ENCODE peak calls at places on chromosome 11, in eight cellular contexts. G is IMR-90, E is suprapubic skin, I is RWPE2, B is mammary epithelial cell, F is testis, M is heart right ventricle, J is SK-N-SH. W is an unnamed sample. For H3K36me3 and H3K9me3, the result is how much of the 10 kb centered on the place peaks cover.

GRCh38 chr11:112023104-112023503 is 2.1 kb upstream of the DLAT start:
- DNase-seq in G (no peak), E (no peak), I (no peak), B (no peak), F (no peak), M (no peak), J (peak), W (no peak)

GRCh38 chr11:2302844-2303626 is 1.2 kb downstream of the TSPAN32 start:
- DNase-seq in G (no peak), E (no peak), I (no peak), B (no peak), F (peak), M (peak), J (peak), W (no peak)

GRCh38 chr11:16978021-16978370 is 36.2 kb downstream of the PLEKHA7 start:
- DNase-seq in G (no peak), E (no peak), I (no peak), B (no peak), F (no peak), M (no peak), J (no peak), W (no peak)

GRCh38 chr11:4090258-4090657 is 4.3 kb upstream of the RRM1 start:
- DNase-seq in G (no peak), E (no peak), I (no peak), B (no peak), F (no peak), M (no peak), J (no peak), W (no peak)

GRCh38 chr11:110296226-110297081 is at the start of gene RDX:
- DNase-seq in G (peak), E (peak), I (peak), B (peak), F (peak), M (peak), J (peak), W (peak)

GRCh38 chr11:12094872-12095800 is 15.3 kb upstream of the MICAL2 start:
- DNase-seq in G (no peak), E (peak), I (no peak), B (peak), F (peak), M (no peak), J (no peak), W (no peak)

GRCh38 chr11:87019582-87020271 is 18.0 kb upstream of the TMEM135 start:
- DNase-seq in G (peak), E (no peak), I (no peak), B (no peak), F (no peak), M (no peak), J (no peak), W (no peak)

GRCh38 chr11:35154960-35155359 is 16.0 kb downstream of the CD44 start:
- DNase-seq in G (no peak), E (no peak), I (no peak), B (no peak), F (no peak), M (no peak), J (no peak), W (no peak)

GRCh38 chr11:82458777-82459176 is 274.9 kb downstream of the FAM181B start:
- DNase-seq in G (no peak), E (no peak), I (no peak), B (no peak), F (no peak), M (no peak), J (no peak), W (no peak)

GRCh38 chr11:69396948-69397307 is 84.5 kb upstream of the LINC01488 start:
- DNase-seq in G (no peak), E (peak), I (no peak), B (no peak), F (no peak), M (no peak), J (no peak), W (no peak)

GRCh38 chr11:130088909-130089668 is 19.4 kb downstream of the APLP2 start:
- DNase-seq in G (no peak), E (no peak), I (no peak), B (peak), F (no peak), M (peak), J (no peak), W (no peak)

GRCh38 chr11:109971184-109971523 is 122.0 kb upstream of the ZC3H12C start:
- DNase-seq in G (peak), E (no peak), I (no peak), B (peak), F (no peak), M (peak), J (no peak), W (no peak)

GRCh38 chr11:67409261-67409666 is 5.4 kb downstream of the TBC1D10C start:
- DNase-seq in G (no peak), E (no peak), I (no peak), B (no peak), F (no peak), M (no peak), J (no peak), W (no peak)

GRCh38 chr11:124872741-124873140 is 7.5 kb downstream of the ROBO3 start:
- DNase-seq in G (no peak), E (no peak), I (no peak), B (no peak), F (no peak), M (no peak), J (no peak), W (no peak)

GRCh38 chr11:95886462-95886861 is 37.4 kb downstream of the MTMR2 start:
- DNase-seq in G (peak), E (no peak), I (no peak), B (no peak), F (no peak), M (no peak), J (no peak), W (no peak)

GRCh38 chr11:125299821-125300220 is 135.3 kb downstream of the PKNOX2 start:
- DNase-seq in G (no peak), E (no peak), I (no peak), B (no peak), F (no peak), M (no peak), J (no peak), W (no peak)

GRCh38 chr11:10930224-10930960 is 72.5 kb upstream of the ZBED5 start:
- DNase-seq in G (peak), E (no peak), I (no peak), B (peak), F (peak), M (no peak), J (no peak), W (peak)

GRCh38 chr11:30244255-30244654 is 13.4 kb downstream of the FSHB start:
- DNase-seq in G (peak), E (no peak), I (no peak), B (peak), F (no peak), M (no peak), J (no peak), W (no peak)

GRCh38 chr11:34084637-34085036 is 20.8 kb upstream of the NAT10 start:
- DNase-seq in G (no peak), E (no peak), I (no peak), B (no peak), F (no peak), M (no peak), J (no peak), W (no peak)

GRCh38 chr11:6855971-6856542 is 6.8 kb upstream of the OR10A2 start:
- DNase-seq in G (peak), E (no peak), I (no peak), B (peak), F (no peak), M (no peak), J (no peak), W (no peak)

GRCh38 chr11:43074810-43075209 is 237.0 kb upstream of the API5 start:
- DNase-seq in G (no peak), E (no peak), I (no peak), B (no peak), F (no peak), M (no peak), J (no peak), W (no peak)

GRCh38 chr11:110286298-110287040 is 9.9 kb downstream of the RDX start:
- DNase-seq in G (no peak), E (no peak), I (no peak), B (no peak), F (no peak), M (no peak), J (no peak), W (no peak)

GRCh38 chr11:3109921-3110706 is 52.9 kb upstream of the CARS1 start:
- DNase-seq in G (no peak), E (peak), I (peak), B (peak), F (no peak), M (no peak), J (peak), W (no peak)

GRCh38 chr11:20669833-20670684 is 673 bp downstream of the NELL1 start:
- DNase-seq in G (no peak), E (no peak), I (no peak), B (no peak), F (no peak), M (no peak), J (peak), W (no peak)

GRCh38 chr11:128135451-128135850 is 451.9 kb downstream of the ETS1 start:
- DNase-seq in G (no peak), E (no peak), I (no peak), B (peak), F (no peak), M (no peak), J (no peak), W (no peak)

GRCh38 chr11:74237541-74237940 is 66.5 kb downstream of the PPME1 start:
- DNase-seq in G (peak), E (no peak), I (no peak), B (no peak), F (no peak), M (no peak), J (no peak), W (no peak)
- H3K36me3 ChIP-seq in G (under half), E (half or more), I (under half), B (under half), F (under half), M (under half), J (half or more), W (under half)

DNA sequence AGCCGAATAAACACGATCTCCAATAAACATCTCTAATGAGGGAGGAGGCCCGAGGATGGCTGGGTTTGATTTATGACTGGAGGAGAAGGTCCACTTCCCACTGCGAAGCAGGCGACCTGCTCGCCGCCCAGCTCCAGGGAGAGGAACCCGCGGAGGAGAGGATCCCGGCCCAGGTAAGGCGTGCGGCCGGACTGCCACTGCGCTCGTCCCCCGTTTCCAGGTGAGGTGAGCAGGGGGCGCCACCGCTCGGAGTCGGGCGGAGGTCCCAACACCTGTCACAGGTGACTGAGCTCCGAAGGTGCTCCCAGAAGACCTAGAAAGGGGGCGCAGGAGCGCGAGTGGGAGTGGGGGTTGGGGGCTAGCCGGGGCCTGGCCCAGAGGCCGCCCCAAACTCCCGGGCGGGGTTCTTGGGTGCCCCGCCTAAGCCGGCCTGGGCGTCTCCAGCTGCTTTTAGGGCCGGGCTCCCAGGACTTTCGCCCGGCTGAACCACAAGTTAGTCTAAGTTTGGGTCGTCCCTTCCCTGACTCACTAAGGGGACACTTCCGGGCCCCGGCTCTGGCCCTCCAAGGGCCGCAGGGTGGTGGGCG is 5.4 kb upstream of the PAX6 start:
- DNase-seq in G (no peak), E (no peak), I (no peak), B (no peak), F (no peak), M (no peak), J (peak), W (no peak)
- H3K9me3 ChIP-seq in G (under half), E (under half), I (under half), B (under half), F (under half), M (under half), J (under half), W (under half)

GRCh38 chr11:9512370-9513019 is 51.7 kb downstream of the ZNF143 start:
- DNase-seq in G (peak), E (no peak), I (no peak), B (no peak), F (no peak), M (no peak), J (no peak), W (no peak)
- TF ChIP-seq CTCF in G (no peak), E (no peak), I (no peak), B (no peak), F (no peak), M (no peak), J (no peak), W (no peak)

GRCh38 chr11:853682-854448 is 11.2 kb downstream of the TSPAN4 start:
- DNase-seq in G (no peak), E (no peak), I (no peak), B (no peak), F (no peak), M (no peak), J (no peak), W (no peak)

GRCh38 chr11:854601-855342 is 12.1 kb downstream of the TSPAN4 start:
- DNase-seq in G (no peak), E (no peak), I (no peak), B (no peak), F (no peak), M (no peak), J (no peak), W (no peak)

GRCh38 chr11:856397-856796 is 13.7 kb downstream of the TSPAN4 start:
- DNase-seq in G (no peak), E (no peak), I (no peak), B (no peak), F (no peak), M (no peak), J (peak), W (no peak)

GRCh38 chr11:855796-856195 is 13.1 kb downstream of the TSPAN4 start:
- DNase-seq in G (no peak), E (no peak), I (no peak), B (no peak), F (no peak), M (no peak), J (peak), W (no peak)

GRCh38 chr11:855343-855674 is 12.7 kb downstream of the TSPAN4 start:
- DNase-seq in G (no peak), E (no peak), I (no peak), B (no peak), F (no peak), M (no peak), J (no peak), W (no peak)
- H3K36me3 ChIP-seq in G (under half), E (under half), I (under half), B (under half), F (under half), M (under half), J (under half), W (under half)

DNA sequence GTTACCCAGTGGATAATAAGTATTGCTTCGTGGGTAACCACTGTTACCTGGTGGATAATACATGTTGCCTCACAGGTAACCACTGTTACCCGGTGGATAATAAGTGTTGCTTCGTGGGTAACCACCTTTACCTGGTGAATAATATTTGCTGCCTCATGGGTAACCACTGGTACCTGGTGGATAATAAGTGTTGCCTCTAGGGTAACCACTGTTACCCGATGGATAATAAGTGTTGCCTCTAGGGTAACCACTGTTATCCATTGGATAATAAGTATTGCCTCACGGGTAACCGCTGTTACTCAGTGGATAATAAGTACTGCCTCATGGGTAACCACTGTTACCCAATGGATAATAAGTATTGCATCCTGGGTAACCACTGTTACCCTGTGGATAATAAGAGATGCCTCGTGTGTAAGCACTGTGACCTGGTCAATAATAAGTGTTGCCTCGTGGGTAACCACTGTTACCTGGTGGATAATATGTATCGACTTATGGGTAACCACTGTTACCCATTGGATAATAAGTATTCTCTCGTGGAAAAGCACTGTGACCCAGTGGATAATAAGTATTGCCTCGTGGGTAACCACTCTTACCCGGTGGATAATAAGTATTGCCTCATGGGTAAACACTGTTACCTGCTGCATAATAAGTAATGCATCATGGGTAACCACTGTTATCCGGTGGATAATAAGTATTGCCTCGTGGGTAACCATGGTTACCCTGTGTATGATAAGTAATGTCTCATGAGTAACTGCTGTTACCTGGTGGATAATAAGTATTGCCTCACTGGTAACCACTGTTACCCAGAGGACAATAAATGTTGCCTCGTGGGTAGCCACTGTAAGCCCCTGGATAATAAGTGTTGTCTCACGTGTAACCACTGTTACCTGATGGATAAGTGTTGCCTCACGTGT is 20.1 kb upstream of the NXPE4 start:
- DNase-seq in G (no peak), E (no peak), I (no peak), B (no peak), F (no peak), M (no peak), J (no peak), W (no peak)
- H3K9me3 ChIP-seq in G (under half), E (under half), I (under half), B (under half), F (under half), M (under half), J (under half), W (under half)

DNA sequence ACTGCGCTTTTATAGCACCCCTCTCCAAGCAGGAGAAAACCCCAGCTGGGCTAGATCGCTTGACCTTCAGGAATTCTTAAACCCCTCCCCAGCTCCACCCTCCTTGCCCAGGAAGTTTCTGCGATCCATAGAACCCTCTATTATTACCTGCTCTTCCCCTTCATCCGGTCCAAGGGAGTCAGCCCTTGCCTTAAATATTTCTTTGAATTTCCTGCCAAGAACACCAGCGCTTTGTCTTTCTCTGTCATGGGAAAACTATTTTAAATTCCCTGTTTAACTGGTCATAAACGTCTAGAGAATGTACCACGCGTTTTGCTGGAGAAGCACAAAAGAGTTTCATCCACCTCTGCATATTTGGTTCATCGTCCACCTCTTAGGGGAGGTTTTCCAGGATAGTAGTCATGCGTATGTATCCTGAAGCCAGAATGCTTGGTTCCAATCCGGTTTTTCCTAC is 522 bp upstream of the TRAF6 start:
- DNase-seq in G (peak), E (no peak), I (no peak), B (peak), F (no peak), M (no peak), J (no peak), W (no peak)
- TF ChIP-seq CTCF in G (no peak), E (no peak), I (no peak), B (no peak), F (no peak), M (no peak), J (no peak), W (no peak)

GRCh38 chr11:17985517-17985916 is 27.3 kb downstream of the SERGEF start:
- DNase-seq in G (peak), E (no peak), I (no peak), B (peak), F (no peak), M (peak), J (no peak), W (no peak)
- H3K36me3 ChIP-seq in G (under half), E (under half), I (under half), B (under half), F (under half), M (under half), J (under half), W (under half)